ENCODE peak calls at places on chromosome 3, in seven cellular contexts. V is CD4-positive, alpha-beta T cell; R is IMR-90; A is AG09309; I is fibroblast of pulmonary artery; Z is AG10803; T is PC-9. C is an unnamed sample.

GRCh38 chr3:155963557-155963956 is 93.1 kb downstream of the GMPS start:
- DNase-seq in V (no peak), I (peak), R (peak), Z (peak), A (no peak), T (no peak), C (no peak)

GRCh38 chr3:187261541-187261969 is 30.0 kb downstream of the MASP1 start:
- DNase-seq in A (peak), I (peak), T (no peak), V (no peak), R (peak), Z (peak), C (no peak)

GRCh38 chr3:10279384-10280176 is 13.2 kb downstream of the GHRL start:
- DNase-seq in I (no peak), Z (no peak), R (no peak), A (no peak), T (no peak), V (no peak), C (no peak)

GRCh38 chr3:186978712-186979111 is 48.4 kb downstream of the ST6GAL1 start:
- DNase-seq in I (no peak), V (no peak), A (no peak), T (no peak), Z (no peak), R (no peak), C (no peak)

GRCh38 chr3:100075731-100076543 is 38.4 kb downstream of the FILIP1L start:
- DNase-seq in V (no peak), Z (no peak), R (no peak), A (no peak), T (no peak), I (no peak), C (no peak)

GRCh38 chr3:188358787-188359493 is 205.0 kb downstream of the LPP start:
- DNase-seq in T (no peak), A (no peak), Z (no peak), V (no peak), I (no peak), R (no peak), C (peak)

GRCh38 chr3:4271834-4272233 is 31.3 kb upstream of the SETMAR start:
- DNase-seq in V (no peak), Z (peak), I (peak), R (peak), T (no peak), A (peak), C (peak)

GRCh38 chr3:194095464-194095863 is 40.5 kb upstream of the HES1 start:
- DNase-seq in T (no peak), V (no peak), A (no peak), R (no peak), Z (no peak), I (peak), C (no peak)

GRCh38 chr3:57852896-57853295 is 96.8 kb downstream of the SLMAP start:
- DNase-seq in V (no peak), Z (peak), I (peak), R (peak), A (no peak), T (no peak), C (peak)

GRCh38 chr3:126354776-126355175 is 2.4 kb downstream of the KLF15 start:
- DNase-seq in Z (no peak), A (no peak), V (no peak), I (no peak), R (no peak), T (no peak), C (no peak)

GRCh38 chr3:164208026-164208425 is 870.3 kb downstream of the SI start:
- DNase-seq in T (no peak), V (no peak), I (no peak), R (no peak), A (no peak), Z (no peak), C (no peak)

GRCh38 chr3:79973482-79973881 is 205.7 kb upstream of the ROBO1 start:
- DNase-seq in Z (no peak), A (no peak), T (no peak), R (no peak), I (no peak), V (no peak), C (no peak)

GRCh38 chr3:53160660-53161344 is at the start of gene PRKCD:
- DNase-seq in T (peak), Z (peak), A (peak), I (peak), V (peak), R (peak), C (peak)

GRCh38 chr3:162628531-162628930 is 1131.9 kb downstream of the OTOL1 start:
- DNase-seq in Z (no peak), A (no peak), V (no peak), R (no peak), I (no peak), T (no peak), C (no peak)

GRCh38 chr3:73475717-73476116 is 149.0 kb downstream of the PDZRN3 start:
- DNase-seq in V (no peak), A (no peak), I (no peak), T (no peak), R (no peak), Z (no peak), C (no peak)

GRCh38 chr3:119322021-119322522 is 27.9 kb downstream of the ARHGAP31 start:
- DNase-seq in I (peak), R (peak), V (no peak), T (no peak), A (no peak), Z (no peak), C (no peak)

GRCh38 chr3:99503350-99503749 is 135.0 kb upstream of the COL8A1 start:
- DNase-seq in I (peak), V (no peak), T (no peak), A (no peak), R (peak), Z (peak), C (no peak)

GRCh38 chr3:149586871-149587270 is 71.0 kb downstream of the WWTR1 start:
- DNase-seq in R (peak), V (no peak), T (peak), I (no peak), Z (no peak), A (no peak), C (no peak)

GRCh38 chr3:58617338-58617761 is 40.2 kb upstream of the FAM107A start:
- DNase-seq in A (no peak), V (no peak), Z (no peak), T (no peak), R (peak), I (no peak), C (no peak)

GRCh38 chr3:54951405-54951804 is 23.5 kb upstream of the LRTM1 start:
- DNase-seq in Z (peak), I (peak), A (peak), R (peak), T (peak), V (no peak), C (no peak)

GRCh38 chr3:88997276-88997675 is 110.1 kb upstream of the EPHA3 start:
- DNase-seq in T (no peak), R (no peak), Z (no peak), A (no peak), V (no peak), I (no peak), C (no peak)

GRCh38 chr3:153927107-153927506 is 194.1 kb upstream of the ARHGEF26 start:
- DNase-seq in V (no peak), A (peak), Z (peak), T (no peak), R (peak), I (peak), C (no peak)
- TF ChIP-seq CTCF in V (no peak), A (no peak), Z (peak), T (peak), R (peak), I (peak), C (peak)

GRCh38 chr3:13567684-13568514 is 19.0 kb downstream of the FBLN2 start:
- DNase-seq in I (no peak), R (no peak), V (no peak), Z (no peak), A (no peak), T (no peak), C (no peak)

GRCh38 chr3:13565581-13566461 is 16.9 kb downstream of the FBLN2 start:
- DNase-seq in I (no peak), R (no peak), A (no peak), T (no peak), Z (no peak), V (no peak), C (no peak)

GRCh38 chr3:13566462-13566748 is 17.5 kb downstream of the FBLN2 start:
- DNase-seq in I (no peak), T (no peak), V (no peak), Z (no peak), A (no peak), R (no peak), C (no peak)

GRCh38 chr3:13568515-13568995 is 19.6 kb downstream of the FBLN2 start:
- DNase-seq in R (no peak), I (no peak), V (no peak), Z (no peak), T (no peak), A (no peak), C (no peak)

DNA sequence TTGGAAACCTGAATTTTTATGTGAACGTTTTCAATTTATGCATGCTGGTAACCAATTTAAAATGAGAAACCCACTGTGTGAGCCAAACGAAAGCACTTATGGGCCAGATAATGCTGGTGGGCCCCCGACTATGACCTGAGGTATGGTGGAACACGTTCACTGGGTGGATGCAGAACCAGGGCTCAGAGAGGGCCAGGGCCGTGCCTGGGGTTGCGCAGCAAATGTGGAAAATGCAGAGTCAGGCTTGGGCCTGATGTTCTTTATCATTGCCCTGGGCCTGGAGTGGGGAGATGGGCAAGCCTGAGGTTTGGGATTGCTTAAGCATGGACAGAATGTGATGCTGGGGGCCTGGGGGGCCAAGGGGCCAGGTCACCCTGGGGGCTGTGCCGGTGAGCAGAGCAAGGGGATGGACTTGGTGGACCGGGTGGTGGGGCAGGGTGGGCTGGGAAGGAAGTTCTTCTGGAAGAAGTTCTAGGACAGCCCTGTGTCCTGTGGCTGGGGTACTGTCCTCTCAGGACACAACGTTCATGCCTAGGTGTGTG is 17.9 kb downstream of the FBLN2 start:
- DNase-seq in R (no peak), T (no peak), V (no peak), A (no peak), I (no peak), Z (no peak), C (no peak)
- TF ChIP-seq CTCF in R (no peak), T (no peak), V (no peak), A (no peak), I (no peak), Z (no peak), C (no peak)

GRCh38 chr3:17412950-17413530 is 329.4 kb downstream of the TBC1D5 start:
- DNase-seq in V (no peak), A (no peak), I (peak), T (peak), Z (peak), R (peak), C (peak)

GRCh38 chr3:17404548-17404947 is 337.9 kb downstream of the TBC1D5 start:
- DNase-seq in I (no peak), Z (no peak), T (no peak), A (no peak), R (no peak), V (no peak), C (no peak)

GRCh38 chr3:17401912-17402311 is 340.5 kb downstream of the TBC1D5 start:
- DNase-seq in T (no peak), I (no peak), V (no peak), R (no peak), A (no peak), Z (no peak), C (no peak)

GRCh38 chr3:17411157-17411877 is 331.1 kb downstream of the TBC1D5 start:
- DNase-seq in I (peak), V (no peak), R (no peak), T (no peak), Z (no peak), A (no peak), C (no peak)

DNA sequence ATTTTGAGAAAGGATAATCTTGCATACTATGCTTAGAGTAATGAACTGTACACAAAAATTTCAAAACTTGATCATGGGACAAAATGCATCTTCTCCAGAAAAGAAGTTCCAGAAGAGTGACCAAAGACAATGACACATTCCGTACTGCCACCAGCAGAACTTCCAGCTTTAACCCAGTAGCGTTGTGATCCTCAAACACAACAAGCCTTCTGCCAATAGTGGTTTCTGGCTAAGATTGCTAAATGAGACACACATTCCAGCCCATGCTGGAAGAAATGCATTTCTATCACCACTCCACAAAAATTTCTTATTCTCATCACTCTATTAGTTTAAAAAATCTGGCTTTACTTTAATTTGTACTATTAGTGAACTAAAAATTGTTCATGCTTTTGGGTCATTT is 334.9 kb downstream of the TBC1D5 start:
- DNase-seq in A (no peak), T (no peak), Z (peak), V (no peak), R (no peak), I (no peak), C (no peak)
- TF ChIP-seq CTCF in A (no peak), T (no peak), Z (no peak), V (no peak), R (no peak), I (no peak), C (no peak)

GRCh38 chr3:169325821-169326220 is 337.7 kb downstream of the MECOM start:
- DNase-seq in T (no peak), V (no peak), R (no peak), I (no peak), Z (no peak), A (no peak), C (no peak)

GRCh38 chr3:169324454-169324789 is 339.1 kb downstream of the MECOM start:
- DNase-seq in R (no peak), T (no peak), A (no peak), Z (no peak), I (no peak), V (no peak), C (no peak)

GRCh38 chr3:169327969-169328368 is 335.5 kb downstream of the MECOM start:
- DNase-seq in R (no peak), Z (no peak), A (no peak), I (no peak), V (no peak), T (peak), C (no peak)

GRCh38 chr3:169323580-169324453 is 339.7 kb downstream of the MECOM start:
- DNase-seq in R (peak), Z (peak), I (peak), A (no peak), T (no peak), V (no peak), C (no peak)

DNA sequence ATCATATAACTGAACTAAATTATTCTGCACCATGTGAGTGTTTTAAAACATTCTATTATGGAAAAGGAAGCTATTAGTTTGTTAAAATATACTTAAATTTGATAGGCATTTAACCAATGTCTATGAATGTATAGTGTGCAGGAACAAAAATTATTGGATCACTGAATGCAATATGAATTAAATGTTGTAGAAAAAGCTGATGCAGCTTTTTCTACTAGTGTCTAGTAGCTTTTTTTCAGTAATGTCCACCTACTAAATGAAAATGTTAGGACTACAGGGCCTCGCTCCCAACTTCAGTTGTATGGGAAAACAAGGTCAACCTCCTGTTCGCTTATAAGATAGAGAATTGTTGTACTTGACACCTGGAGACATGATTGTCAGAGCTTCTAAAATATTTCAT is 335.0 kb downstream of the MECOM start:
- DNase-seq in A (no peak), V (no peak), Z (no peak), T (no peak), I (no peak), R (no peak), C (no peak)
- TF ChIP-seq CTCF in A (no peak), V (no peak), Z (no peak), T (no peak), I (no peak), R (no peak), C (no peak)

GRCh38 chr3:25901796-25902195 is 111.9 kb downstream of the OXSM start:
- DNase-seq in A (no peak), I (no peak), T (no peak), Z (no peak), R (no peak), V (no peak), C (no peak)

GRCh38 chr3:25902586-25902985 is 112.7 kb downstream of the OXSM start:
- DNase-seq in V (no peak), A (no peak), T (no peak), Z (no peak), R (no peak), I (no peak), C (no peak)

GRCh38 chr3:25906132-25906906 is 116.4 kb downstream of the OXSM start:
- DNase-seq in Z (no peak), I (no peak), A (no peak), T (no peak), V (no peak), R (peak), C (no peak)

GRCh38 chr3:25903371-25903770 is 113.5 kb downstream of the OXSM start:
- DNase-seq in Z (no peak), R (no peak), I (no peak), T (no peak), A (no peak), V (no peak), C (no peak)

DNA sequence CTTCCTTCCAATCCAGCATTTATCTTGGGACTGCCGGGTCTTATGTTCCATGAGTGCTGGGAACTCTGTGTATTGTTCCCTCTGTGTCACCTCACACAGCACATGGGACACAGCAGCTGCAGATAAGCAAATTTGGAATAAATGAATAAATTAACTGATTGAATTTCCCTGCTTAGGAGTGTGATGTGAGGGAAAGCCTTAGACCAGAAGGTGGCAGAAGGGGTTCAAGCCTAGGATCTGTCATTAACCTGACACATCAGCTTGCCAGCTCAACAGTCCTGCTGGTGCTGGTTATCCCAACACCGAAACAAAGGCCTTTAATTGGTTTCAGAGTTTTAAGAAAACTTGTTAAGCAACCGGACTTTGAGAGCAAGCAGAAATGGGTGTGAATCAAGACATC is 114.4 kb downstream of the OXSM start:
- DNase-seq in Z (no peak), R (no peak), I (no peak), T (no peak), A (no peak), V (no peak), C (no peak)
- TF ChIP-seq CTCF in Z (no peak), R (no peak), I (no peak), T (peak), A (no peak), V (no peak), C (no peak)